ENCODE peak calls at places on chromosome 22, in five cellular contexts. One of them, this sample, is unnamed.

GRCh38 chr22:42704896-42705295 is 15.8 kb downstream of the A4GALT start:
- DNase-seq in IMR-90: no peak
- DNase-seq in SK-N-SH: no peak
- DNase-seq in GM12878: no peak
- DNase-seq in A549: no peak
- DNase-seq in this sample: no peak

GRCh38 chr22:43883719-43884415 is 7.9 kb downstream of the PNPLA5 start:
- DNase-seq in IMR-90: no peak
- DNase-seq in SK-N-SH: no peak
- DNase-seq in GM12878: no peak
- DNase-seq in A549: no peak
- DNase-seq in this sample: no peak

GRCh38 chr22:40703731-40704130 is 24.4 kb downstream of the MCHR1 start:
- DNase-seq in IMR-90: no peak
- DNase-seq in SK-N-SH: no peak
- DNase-seq in GM12878: no peak
- DNase-seq in A549: no peak
- DNase-seq in this sample: no peak

GRCh38 chr22:43066844-43067385 is 22.3 kb downstream of the TTLL1 start:
- DNase-seq in IMR-90: peak
- DNase-seq in SK-N-SH: no peak
- DNase-seq in GM12878: no peak
- DNase-seq in A549: no peak
- DNase-seq in this sample: no peak

GRCh38 chr22:31089101-31090100 is 8.3 kb downstream of the SMTN start:
- DNase-seq in IMR-90: no peak
- DNase-seq in SK-N-SH: peak
- DNase-seq in GM12878: no peak
- DNase-seq in A549: peak
- DNase-seq in this sample: peak

GRCh38 chr22:36274547-36274946 is 21.6 kb downstream of the APOL1 start:
- DNase-seq in IMR-90: no peak
- DNase-seq in SK-N-SH: no peak
- DNase-seq in GM12878: no peak
- DNase-seq in A549: no peak
- DNase-seq in this sample: no peak

GRCh38 chr22:45867906-45868555 is 108.9 kb downstream of the WNT7B start:
- DNase-seq in IMR-90: no peak
- DNase-seq in SK-N-SH: no peak
- DNase-seq in GM12878: no peak
- DNase-seq in A549: no peak
- DNase-seq in this sample: no peak

GRCh38 chr22:19909350-19910179 is 32.0 kb upstream of the COMT start:
- DNase-seq in IMR-90: peak
- DNase-seq in SK-N-SH: peak
- DNase-seq in GM12878: peak
- DNase-seq in A549: peak
- DNase-seq in this sample: peak

GRCh38 chr22:38865201-38866023 is 6.6 kb downstream of the CBX6 start:
- DNase-seq in IMR-90: no peak
- DNase-seq in SK-N-SH: no peak
- DNase-seq in GM12878: no peak
- DNase-seq in A549: no peak
- DNase-seq in this sample: no peak

GRCh38 chr22:46149493-46149997 is 781 bp upstream of the PPARA start:
- DNase-seq in IMR-90: no peak
- DNase-seq in SK-N-SH: no peak
- DNase-seq in GM12878: no peak
- DNase-seq in A549: no peak
- DNase-seq in this sample: no peak

DNA sequence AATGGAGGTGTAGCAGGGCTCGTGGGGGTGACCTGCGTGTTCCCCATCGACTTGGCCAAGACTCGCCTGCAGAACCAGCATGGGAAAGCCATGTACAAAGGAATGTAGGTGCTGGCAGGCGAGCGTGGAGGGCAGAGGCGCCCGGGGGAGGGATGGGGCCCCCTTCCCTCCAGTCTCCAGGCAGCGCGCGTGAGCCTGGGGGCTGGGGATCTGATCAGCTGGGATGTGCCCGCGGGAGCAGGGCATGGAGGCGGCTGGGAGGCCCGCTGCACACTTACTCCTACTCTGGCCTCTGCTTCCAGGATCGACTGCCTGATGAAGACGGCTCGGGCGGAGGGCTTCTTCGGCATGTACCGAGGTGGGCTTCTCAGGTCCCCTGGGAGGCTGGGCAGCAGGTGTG is 17.8 kb downstream of the SLC25A18 start:
- DNase-seq in IMR-90: no peak
- DNase-seq in SK-N-SH: no peak
- DNase-seq in GM12878: no peak
- DNase-seq in A549: no peak
- DNase-seq in this sample: no peak
- TF ChIP-seq SMC3 in IMR-90: no peak
- TF ChIP-seq SMC3 in SK-N-SH: no peak
- TF ChIP-seq SMC3 in GM12878: no peak
- TF ChIP-seq SMC3 in A549: no peak
- TF ChIP-seq SMC3 in this sample: no peak

GRCh38 chr22:16955678-16956210 is 52.3 kb downstream of the GAB4 start:
- DNase-seq in IMR-90: no peak
- DNase-seq in SK-N-SH: no peak
- DNase-seq in GM12878: no peak
- DNase-seq in A549: no peak
- DNase-seq in this sample: peak
- TF ChIP-seq SMC3 in IMR-90: no peak
- TF ChIP-seq SMC3 in SK-N-SH: no peak
- TF ChIP-seq SMC3 in GM12878: no peak
- TF ChIP-seq SMC3 in A549: no peak
- TF ChIP-seq SMC3 in this sample: no peak

DNA sequence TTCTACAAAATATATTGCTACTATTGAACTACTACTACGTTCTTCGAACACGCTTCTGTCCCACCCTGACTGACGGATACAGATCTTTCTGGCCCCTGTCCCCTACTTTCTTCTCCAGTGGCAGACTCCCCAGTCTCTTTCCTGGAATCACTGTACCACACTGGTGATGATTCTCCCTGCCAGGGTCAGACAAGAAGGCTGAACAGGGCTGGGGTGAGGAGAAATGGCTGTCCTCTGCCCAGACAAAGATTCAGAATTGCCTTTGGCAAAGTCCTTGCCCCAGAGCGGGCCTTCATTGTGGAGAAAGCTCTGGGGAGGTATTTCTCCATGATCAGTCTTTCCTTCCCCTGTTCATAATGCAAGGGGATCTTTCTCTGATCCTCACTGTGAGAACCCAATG is 1417.1 kb downstream of the BRD1 start:
- DNase-seq in IMR-90: no peak
- DNase-seq in SK-N-SH: no peak
- DNase-seq in GM12878: no peak
- DNase-seq in A549: no peak
- DNase-seq in this sample: no peak
- TF ChIP-seq SMC3 in IMR-90: no peak
- TF ChIP-seq SMC3 in SK-N-SH: no peak
- TF ChIP-seq SMC3 in GM12878: no peak
- TF ChIP-seq SMC3 in A549: no peak
- TF ChIP-seq SMC3 in this sample: no peak

GRCh38 chr22:23289851-23290724 is 109.8 kb downstream of the BCR start:
- DNase-seq in IMR-90: peak
- DNase-seq in SK-N-SH: peak
- DNase-seq in GM12878: no peak
- DNase-seq in A549: peak
- DNase-seq in this sample: peak
- TF ChIP-seq SMC3 in IMR-90: peak
- TF ChIP-seq SMC3 in SK-N-SH: peak
- TF ChIP-seq SMC3 in GM12878: peak
- TF ChIP-seq SMC3 in A549: peak
- TF ChIP-seq SMC3 in this sample: peak

GRCh38 chr22:24101966-24102365 is 79.3 kb upstream of the SUSD2 start:
- DNase-seq in IMR-90: no peak
- DNase-seq in SK-N-SH: no peak
- DNase-seq in GM12878: no peak
- DNase-seq in A549: no peak
- DNase-seq in this sample: no peak

GRCh38 chr22:24105018-24105360 is 76.3 kb upstream of the SUSD2 start:
- DNase-seq in IMR-90: peak
- DNase-seq in SK-N-SH: no peak
- DNase-seq in GM12878: no peak
- DNase-seq in A549: no peak
- DNase-seq in this sample: no peak

GRCh38 chr22:24104307-24105017 is 76.8 kb upstream of the SUSD2 start:
- DNase-seq in IMR-90: no peak
- DNase-seq in SK-N-SH: no peak
- DNase-seq in GM12878: no peak
- DNase-seq in A549: no peak
- DNase-seq in this sample: no peak

GRCh38 chr22:24099661-24100060 is 81.6 kb upstream of the SUSD2 start:
- DNase-seq in IMR-90: no peak
- DNase-seq in SK-N-SH: no peak
- DNase-seq in GM12878: no peak
- DNase-seq in A549: no peak
- DNase-seq in this sample: no peak

DNA sequence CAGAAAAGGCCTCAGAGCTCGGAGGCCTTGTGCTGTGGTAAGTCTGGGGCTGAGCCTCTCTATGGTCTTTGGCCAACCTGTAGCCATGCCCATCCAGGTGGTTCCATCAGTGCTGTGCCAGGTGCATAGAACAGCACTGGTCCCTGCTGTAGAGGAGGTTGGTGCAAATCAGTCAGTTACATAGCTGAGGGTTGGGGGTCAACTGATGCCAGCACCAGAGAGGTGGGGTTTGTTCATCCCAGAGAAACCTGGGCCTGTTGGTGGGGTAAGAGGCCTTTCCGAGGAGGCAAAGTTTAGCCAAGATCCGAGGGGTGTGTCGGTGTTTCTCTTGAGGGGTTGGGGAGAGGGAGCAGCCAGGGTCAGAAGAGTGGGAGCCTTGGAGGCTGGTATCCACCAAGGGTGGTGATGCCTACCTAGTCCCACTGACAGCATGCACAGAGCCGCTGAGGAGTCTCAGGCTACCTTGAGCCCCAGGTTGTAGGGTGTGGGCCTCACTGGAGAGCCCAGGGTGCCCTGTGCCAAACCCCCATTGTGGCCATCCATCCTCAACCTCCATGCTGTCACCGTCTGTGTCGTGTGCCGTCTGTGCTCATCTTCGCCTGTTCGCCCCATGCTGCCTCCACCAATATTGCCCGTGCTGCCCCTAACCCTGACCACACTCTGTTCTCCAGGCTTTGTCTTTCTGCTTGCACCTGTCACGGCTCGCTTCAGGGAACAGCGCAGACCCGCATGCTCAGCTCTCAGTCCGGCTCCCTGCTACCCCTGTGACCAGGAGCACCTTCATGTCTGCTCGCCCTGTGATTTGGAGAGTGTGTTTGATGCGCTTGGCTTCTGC is 78.7 kb upstream of the SUSD2 start:
- DNase-seq in IMR-90: no peak
- DNase-seq in SK-N-SH: no peak
- DNase-seq in GM12878: no peak
- DNase-seq in A549: no peak
- DNase-seq in this sample: no peak
- TF ChIP-seq SMC3 in IMR-90: no peak
- TF ChIP-seq SMC3 in SK-N-SH: no peak
- TF ChIP-seq SMC3 in GM12878: no peak
- TF ChIP-seq SMC3 in A549: no peak
- TF ChIP-seq SMC3 in this sample: no peak

This sample was measured in K562.